ENCODE peak calls at places on chromosomes 11 and 22, in four cellular contexts. I, G, W and Q are unnamed samples.

GRCh38 chr11:65903068-65903481 is 2.9 kb upstream of the FOSL1 start:
- DNase-seq in G (peak; percentile 72), I (peak; percentile 85), W (no peak), Q (peak; percentile 76)

GRCh38 chr22:48740086-48740730 is 1087.5 kb downstream of the BRD1 start:
- DNase-seq in I (no peak), W (peak; percentile 52), G (no peak), Q (no peak)

GRCh38 chr11:87722756-87723599 is 452.3 kb downstream of the RAB38 start:
- DNase-seq in I (peak; percentile 75), G (peak; percentile 70), W (no peak), Q (peak; percentile 8)

GRCh38 chr11:70334351-70334995 is 63.9 kb upstream of the CTTN start:
- DNase-seq in W (no peak), G (no peak), I (no peak), Q (no peak)

GRCh38 chr22:25402501-25403283 is 161.8 kb upstream of the GRK3 start:
- DNase-seq in W (peak; percentile 68), G (no peak), I (no peak), Q (peak; percentile 46)

GRCh38 chr22:49393526-49393925 is 434.1 kb downstream of the BRD1 start:
- DNase-seq in W (no peak), G (no peak), I (peak; percentile 33), Q (no peak)

GRCh38 chr22:46795845-46796565 is 33.6 kb downstream of the TBC1D22A start:
- DNase-seq in G (no peak), W (peak; percentile 39), I (no peak), Q (no peak)

GRCh38 chr11:7964873-7965272 is 374 bp downstream of the NLRP10 start:
- DNase-seq in I (no peak), G (no peak), W (no peak), Q (no peak)

GRCh38 chr11:8239536-8240228 is 24.0 kb downstream of the LMO1 start:
- DNase-seq in G (no peak), I (no peak), W (no peak), Q (no peak)

GRCh38 chr11:91085985-91086384 is 863.1 kb upstream of the CHORDC1 start:
- DNase-seq in G (no peak), W (no peak), I (no peak), Q (no peak)

GRCh38 chr22:35749808-35750207 is 32.1 kb downstream of the APOL5 start:
- DNase-seq in W (no peak), I (no peak), G (no peak), Q (no peak)

GRCh38 chr11:122210378-122210995 is 94.5 kb upstream of the BLID start:
- DNase-seq in I (no peak), G (no peak), W (no peak), Q (no peak)

GRCh38 chr11:13008625-13009475 is at the start of gene RASSF10:
- DNase-seq in G (peak; percentile 94), I (peak; percentile 98), W (no peak), Q (peak; percentile 97)

GRCh38 chr11:132125855-132126841 is 755.7 kb downstream of the NTM start:
- DNase-seq in W (no peak), G (peak; percentile 87), I (peak; percentile 75), Q (peak; percentile 67)

GRCh38 chr22:46961591-46962290 is 199.3 kb downstream of the TBC1D22A start:
- DNase-seq in W (no peak), G (no peak), I (no peak), Q (no peak)

GRCh38 chr11:44416776-44417175 is 106.8 kb upstream of the ALX4 start:
- DNase-seq in G (no peak), W (no peak), I (peak; percentile 15), Q (no peak)

GRCh38 chr22:35410663-35411034 is 10.7 kb downstream of the MCM5 start:
- DNase-seq in W (no peak), G (no peak), I (no peak), Q (no peak)

GRCh38 chr11:48036466-48036865 is 56.1 kb downstream of the PTPRJ start:
- DNase-seq in G (no peak), W (no peak), I (no peak), Q (no peak)

GRCh38 chr11:88318017-88318416 is 19.5 kb downstream of the CTSC start:
- DNase-seq in G (no peak), I (no peak), W (no peak), Q (no peak)

GRCh38 chr22:40276877-40277823 is 69.2 kb upstream of the ADSL start:
- DNase-seq in W (peak; percentile 73), I (no peak), G (no peak), Q (no peak)

GRCh38 chr22:30813936-30814335 is 119.3 kb downstream of the OSBP2 start:
- DNase-seq in G (no peak), W (no peak), I (no peak), Q (no peak)

GRCh38 chr22:47275479-47276218 is 513.2 kb downstream of the TBC1D22A start:
- DNase-seq in W (no peak), G (no peak), I (no peak), Q (no peak)

GRCh38 chr11:4068962-4069361 is 25.6 kb upstream of the RRM1 start:
- DNase-seq in I (peak; percentile 19), G (no peak), W (no peak), Q (no peak)

GRCh38 chr11:35579557-35580396 is 38.5 kb upstream of the FJX1 start:
- DNase-seq in G (no peak), I (peak; percentile 40), W (no peak), Q (no peak)

GRCh38 chr11:69437001-69437875 is 44.2 kb upstream of the LINC01488 start:
- DNase-seq in I (peak; percentile 94), G (peak; percentile 55), W (no peak), Q (peak; percentile 84)

GRCh38 chr11:30914143-30914762 is 328.1 kb upstream of the MPPED2 start:
- DNase-seq in W (peak; percentile 67), I (peak; percentile 92), G (peak; percentile 87), Q (peak; percentile 43)

GRCh38 chr11:64885367-64886286 is 7.2 kb upstream of the EHD1 start:
- DNase-seq in W (no peak), G (no peak), I (no peak), Q (no peak)

GRCh38 chr22:43168416-43169309 is 17.3 kb downstream of the TSPO start:
- DNase-seq in G (no peak), I (peak; percentile 59), W (no peak), Q (no peak)

GRCh38 chr11:64132388-64132771 is 33.5 kb downstream of the MACROD1 start:
- DNase-seq in G (no peak), W (no peak), I (no peak), Q (no peak)

GRCh38 chr11:111183706-111184105 is 61.8 kb upstream of the POU2AF2 start:
- DNase-seq in I (no peak), G (no peak), W (no peak), Q (no peak)

DNA sequence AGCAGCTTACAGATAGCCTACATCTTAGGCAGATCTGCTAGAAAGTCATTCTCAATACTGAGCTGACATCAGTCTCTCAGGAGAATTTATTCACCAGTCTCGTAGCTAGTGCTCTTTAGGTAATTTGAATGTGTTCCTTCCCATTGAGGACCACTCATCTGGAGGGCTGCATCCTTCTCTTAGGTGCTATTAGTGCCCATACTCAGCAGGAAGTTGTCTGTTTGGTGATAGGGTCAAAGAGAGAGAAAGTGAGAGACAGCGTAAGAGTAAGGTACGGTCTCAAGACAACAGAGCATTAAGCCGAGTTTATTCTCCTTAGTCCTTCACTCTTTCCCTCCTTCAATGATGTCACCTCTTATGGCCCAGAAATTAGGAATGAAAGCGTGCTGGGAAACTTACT is 186.2 kb upstream of the CCDC90B start:
- DNase-seq in I (no peak), G (no peak), W (no peak), Q (no peak)
- H3K36me3 ChIP-seq in I (no peaks in the 10 kb centered on the region), G (no peaks in the 10 kb centered on the region), W (no peaks in the 10 kb centered on the region), Q (no peaks in the 10 kb centered on the region)

GRCh38 chr22:38936562-38936961 is 20.8 kb upstream of the APOBEC3A start:
- DNase-seq in W (peak; percentile 31), G (no peak), I (no peak), Q (no peak)

GRCh38 chr22:38935616-38936015 is 21.8 kb upstream of the APOBEC3A start:
- DNase-seq in W (no peak), I (no peak), G (no peak), Q (no peak)

GRCh38 chr22:38937541-38937940 is 19.9 kb upstream of the APOBEC3A start:
- DNase-seq in I (no peak), W (no peak), G (no peak), Q (no peak)

GRCh38 chr22:38937036-38937435 is 20.4 kb upstream of the APOBEC3A start:
- DNase-seq in G (no peak), W (peak; percentile 35), I (no peak), Q (no peak)

DNA sequence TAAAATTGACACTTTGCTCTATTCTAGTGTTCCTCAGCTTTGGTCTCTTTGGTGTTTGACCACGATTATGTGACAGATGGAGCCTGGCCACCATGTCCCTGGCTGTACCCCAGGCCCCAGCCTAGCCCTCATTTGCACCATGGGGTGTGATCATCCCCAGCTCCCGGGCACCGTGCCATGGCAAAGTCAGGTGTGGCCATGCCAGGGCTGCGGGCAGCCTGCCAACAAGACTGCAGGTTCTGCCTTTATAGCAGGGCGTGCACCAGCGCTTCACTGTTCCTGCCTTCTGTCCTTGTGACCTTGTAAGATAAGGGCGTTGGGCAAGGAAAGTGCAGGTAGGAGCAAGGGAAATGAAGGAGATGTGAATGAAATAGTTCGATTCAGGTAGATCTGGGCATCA is 22.4 kb upstream of the APOBEC3A start:
- DNase-seq in W (no peak), I (no peak), G (no peak), Q (no peak)
- H3K4me3 ChIP-seq in W (no peak overlapping the region), I (no peak overlapping the region), G (no peak overlapping the region), Q (no peak overlapping the region)

GRCh38 chr11:74730601-74731260 is 495 bp downstream of the CHRDL2 start:
- DNase-seq in G (peak; percentile 64), W (peak; percentile 61), I (peak; percentile 70), Q (peak; percentile 76)

GRCh38 chr11:74725701-74726100 is 5.5 kb downstream of the CHRDL2 start:
- DNase-seq in I (peak; percentile 35), W (no peak), G (no peak), Q (no peak)

GRCh38 chr11:74731301-74732094 is at the start of gene CHRDL2:
- DNase-seq in I (peak; percentile 74), W (peak; percentile 60), G (peak; percentile 65), Q (peak; percentile 86)

GRCh38 chr11:74726547-74727182 is 4.6 kb downstream of the CHRDL2 start:
- DNase-seq in G (peak; percentile 83), W (peak; percentile 85), I (peak; percentile 90), Q (peak; percentile 89)

DNA sequence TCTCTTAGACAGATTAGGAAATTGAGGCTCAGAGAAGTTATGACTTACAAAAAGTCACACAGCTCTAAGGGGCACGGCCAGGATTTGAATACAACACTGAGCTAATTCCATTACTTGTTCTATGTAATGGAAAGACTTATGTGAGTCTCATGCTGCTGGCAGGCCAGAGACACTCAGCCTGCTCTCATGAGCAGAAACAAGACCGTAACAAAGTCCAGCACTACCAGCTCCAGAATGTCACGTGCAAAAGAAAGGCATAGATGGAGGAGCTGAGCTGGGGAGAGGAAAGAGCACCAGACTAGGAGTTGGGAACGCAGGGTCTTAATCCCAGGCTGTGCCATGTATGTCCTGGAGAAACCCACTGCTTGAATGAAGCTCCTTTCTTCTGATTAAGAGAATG is 1.8 kb downstream of the CHRDL2 start:
- DNase-seq in W (no peak), I (no peak), G (no peak), Q (no peak)
- H3K27me3 ChIP-seq in W (peaks cover 33% of the 10 kb centered on the region), I (peaks cover 72% of the 10 kb centered on the region), G (peaks cover 64% of the 10 kb centered on the region), Q (peaks cover 49% of the 10 kb centered on the region)

DNA sequence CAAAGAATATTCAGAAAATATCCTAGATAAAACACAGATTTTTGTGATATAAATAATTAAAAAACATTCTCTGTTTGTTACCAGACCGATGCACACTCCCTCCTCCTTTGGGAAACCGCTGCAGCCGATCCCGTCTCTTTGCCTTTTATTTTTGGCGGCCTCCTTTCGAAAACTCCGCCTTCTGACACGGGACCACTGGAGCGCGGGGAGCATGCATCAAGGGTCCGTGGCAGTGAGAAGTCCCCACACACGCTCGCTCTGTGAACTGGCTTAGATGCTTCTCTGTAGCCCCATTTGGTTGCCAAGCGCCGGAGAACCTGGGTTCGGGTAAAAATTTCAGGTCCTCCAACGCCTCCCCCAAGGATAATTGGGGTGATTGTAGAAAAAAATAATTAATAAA is 17.0 kb downstream of the DDX17 start:
- DNase-seq in W (no peak), I (no peak), G (no peak), Q (no peak)
- H3K36me3 ChIP-seq in W (peaks cover 100% of the 10 kb centered on the region), I (peaks cover 94% of the 10 kb centered on the region), G (peaks cover 88% of the 10 kb centered on the region), Q (peaks cover 66% of the 10 kb centered on the region)